ENCODE peak calls at places on chromosomes 16 and 17, in six cellular contexts. Z is lower leg skin, D is Peyer's patch, F is body of pancreas, X is A549, G is sigmoid colon. E is an unnamed sample.

GRCh38 chr16:12187939-12188673 is 211.6 kb downstream of the SNX29 start:
- DNase-seq in Z (no peak), D (no peak), F (no peak), X (no peak), G (no peak), E (no peak)

GRCh38 chr16:1932050-1933028 is 10.7 kb downstream of the MSRB1 start:
- DNase-seq in Z (no peak), D (peak), F (peak), X (peak), G (no peak), E (no peak)

GRCh38 chr16:6663668-6664067 is 669.0 kb upstream of the RBFOX1 start:
- DNase-seq in Z (peak), D (no peak), F (no peak), X (no peak), G (no peak), E (no peak)

GRCh38 chr16:89613101-89613953 is at the start of gene DPEP1:
- DNase-seq in Z (no peak), D (peak), F (peak), X (no peak), G (no peak), E (no peak)

GRCh38 chr17:44792276-44792675 is 33.5 kb downstream of the ADAM11 start:
- DNase-seq in Z (peak), D (no peak), F (no peak), X (no peak), G (no peak), E (no peak)

GRCh38 chr16:46947900-46948547 is 25.4 kb downstream of the DNAJA2 start:
- DNase-seq in Z (peak), D (no peak), F (no peak), X (peak), G (no peak), E (no peak)

GRCh38 chr17:38613981-38614779 is 8.4 kb upstream of the SRCIN1 start:
- DNase-seq in Z (no peak), D (no peak), F (no peak), X (no peak), G (peak), E (no peak)

GRCh38 chr17:58755577-58756245 is at the start of gene PPM1E:
- DNase-seq in Z (no peak), D (peak), F (peak), X (peak), G (no peak), E (peak)

GRCh38 chr16:46762583-46762982 is 14.4 kb upstream of the MYLK3 start:
- DNase-seq in Z (no peak), D (no peak), F (no peak), X (no peak), G (no peak), E (no peak)

GRCh38 chr17:2064147-2064489 is 9.2 kb downstream of the HIC1 start:
- DNase-seq in Z (no peak), D (no peak), F (no peak), X (no peak), G (no peak), E (no peak)

GRCh38 chr16:87828071-87828971 is 41.0 kb downstream of the SLC7A5 start:
- DNase-seq in Z (no peak), D (no peak), F (peak), X (no peak), G (no peak), E (no peak)

GRCh38 chr16:87831421-87832136 is 37.7 kb downstream of the SLC7A5 start:
- DNase-seq in Z (no peak), D (no peak), F (no peak), X (no peak), G (no peak), E (no peak)

GRCh38 chr16:87830673-87831420 is 38.5 kb downstream of the SLC7A5 start:
- DNase-seq in Z (no peak), D (no peak), F (no peak), X (no peak), G (no peak), E (no peak)

GRCh38 chr16:87829123-87829980 is 40.0 kb downstream of the SLC7A5 start:
- DNase-seq in Z (no peak), D (no peak), F (no peak), X (no peak), G (no peak), E (no peak)

GRCh38 chr16:87829988-87830672 is 39.2 kb downstream of the SLC7A5 start:
- DNase-seq in Z (no peak), D (no peak), F (no peak), X (no peak), G (no peak), E (no peak)
- TF ChIP-seq POLR2A in Z (no peak), D (no peak), F (no peak), X (no peak), G (no peak), E (no peak)

GRCh38 chr16:29996773-29997250 is 771 bp downstream of the INO80E start:
- DNase-seq in Z (no peak), D (no peak), F (no peak), X (no peak), G (no peak), E (no peak)

GRCh38 chr16:29994613-29995329 is 646 bp downstream of the HIRIP3 start:
- DNase-seq in Z (no peak), D (peak), F (peak), X (no peak), G (peak), E (no peak)

GRCh38 chr16:29995911-29996772 is at the start of gene INO80E:
- DNase-seq in Z (peak), D (peak), F (peak), X (peak), G (peak), E (peak)

GRCh38 chr16:29993903-29994612 is 1.4 kb downstream of the HIRIP3 start:
- DNase-seq in Z (no peak), D (no peak), F (no peak), X (no peak), G (no peak), E (no peak)

GRCh38 chr16:29995330-29995910 is at the start of gene HIRIP3:
- DNase-seq in Z (peak), D (peak), F (peak), X (peak), G (peak), E (peak)
- TF ChIP-seq POLR2A in Z (no peak), D (no peak), F (peak), X (no peak), G (peak), E (peak)

DNA sequence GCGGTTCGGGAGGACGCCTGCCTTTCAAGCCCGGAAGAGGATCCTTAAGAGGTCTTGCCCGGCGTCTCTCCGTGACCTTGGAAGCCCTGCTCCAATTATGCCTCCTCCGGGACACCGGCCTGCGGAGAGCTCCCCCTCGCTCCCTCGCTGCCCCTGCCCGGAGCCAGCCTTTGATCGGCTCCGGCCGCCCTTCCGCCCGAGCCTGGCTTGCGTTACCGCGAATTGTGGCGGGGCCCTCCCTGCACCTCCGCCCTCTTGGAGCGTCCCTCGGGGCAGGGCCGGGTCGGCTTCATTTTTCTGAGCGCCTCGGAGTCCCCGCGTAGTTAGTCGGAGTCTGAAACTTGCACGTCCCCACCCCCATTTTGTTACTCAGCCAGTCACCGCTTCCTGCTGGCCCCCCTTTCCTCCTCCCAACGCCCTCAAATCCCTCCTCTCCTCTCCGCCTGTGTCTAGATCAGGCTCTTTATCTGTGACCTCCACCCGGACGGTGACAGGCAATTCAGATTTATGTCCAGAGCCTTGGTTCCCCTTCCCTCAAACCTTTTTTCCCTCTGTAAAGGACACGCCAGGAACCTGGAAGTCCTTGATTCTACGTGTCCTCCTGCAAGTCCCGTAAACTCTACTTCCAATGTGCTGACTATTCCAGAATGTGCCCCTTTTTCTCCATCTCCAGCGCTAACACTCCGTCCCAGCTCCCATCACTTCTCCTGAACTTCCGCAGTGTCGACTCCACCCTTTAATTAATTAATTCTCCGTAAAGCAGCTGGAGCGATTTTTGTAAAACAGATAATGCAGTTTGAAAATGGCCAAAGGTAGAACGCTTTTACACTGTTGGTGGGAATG is 569 bp upstream of the RABEP2 start:
- DNase-seq in Z (peak), D (no peak), F (peak), X (peak), G (peak), E (peak)
- TF ChIP-seq POLR2A in Z (no peak), D (peak), F (peak), X (peak), G (peak), E (peak)

GRCh38 chr16:85668676-85669424 is 19.9 kb downstream of the GINS2 start:
- DNase-seq in Z (no peak), D (no peak), F (no peak), X (no peak), G (peak), E (no peak)
- TF ChIP-seq POLR2A in Z (no peak), D (no peak), F (no peak), X (no peak), G (no peak), E (no peak)

GRCh38 chr17:80892019-80892855 is 99.4 kb upstream of the CHMP6 start:
- DNase-seq in Z (no peak), D (no peak), F (no peak), X (peak), G (peak), E (peak)
- TF ChIP-seq POLR2A in Z (no peak), D (no peak), F (no peak), X (no peak), G (no peak), E (peak)

GRCh38 chr16:86597126-86597879 is 19.0 kb downstream of the FOXL1 start:
- DNase-seq in Z (peak), D (no peak), F (no peak), X (no peak), G (no peak), E (no peak)
- TF ChIP-seq POLR2A in Z (no peak), D (no peak), F (no peak), X (no peak), G (no peak), E (no peak)

GRCh38 chr17:4536259-4536741 is 18.9 kb downstream of the MYBBP1A start:
- DNase-seq in Z (no peak), D (no peak), F (peak), X (no peak), G (no peak), E (no peak)
- TF ChIP-seq POLR2A in Z (no peak), D (no peak), F (no peak), X (no peak), G (no peak), E (no peak)

DNA sequence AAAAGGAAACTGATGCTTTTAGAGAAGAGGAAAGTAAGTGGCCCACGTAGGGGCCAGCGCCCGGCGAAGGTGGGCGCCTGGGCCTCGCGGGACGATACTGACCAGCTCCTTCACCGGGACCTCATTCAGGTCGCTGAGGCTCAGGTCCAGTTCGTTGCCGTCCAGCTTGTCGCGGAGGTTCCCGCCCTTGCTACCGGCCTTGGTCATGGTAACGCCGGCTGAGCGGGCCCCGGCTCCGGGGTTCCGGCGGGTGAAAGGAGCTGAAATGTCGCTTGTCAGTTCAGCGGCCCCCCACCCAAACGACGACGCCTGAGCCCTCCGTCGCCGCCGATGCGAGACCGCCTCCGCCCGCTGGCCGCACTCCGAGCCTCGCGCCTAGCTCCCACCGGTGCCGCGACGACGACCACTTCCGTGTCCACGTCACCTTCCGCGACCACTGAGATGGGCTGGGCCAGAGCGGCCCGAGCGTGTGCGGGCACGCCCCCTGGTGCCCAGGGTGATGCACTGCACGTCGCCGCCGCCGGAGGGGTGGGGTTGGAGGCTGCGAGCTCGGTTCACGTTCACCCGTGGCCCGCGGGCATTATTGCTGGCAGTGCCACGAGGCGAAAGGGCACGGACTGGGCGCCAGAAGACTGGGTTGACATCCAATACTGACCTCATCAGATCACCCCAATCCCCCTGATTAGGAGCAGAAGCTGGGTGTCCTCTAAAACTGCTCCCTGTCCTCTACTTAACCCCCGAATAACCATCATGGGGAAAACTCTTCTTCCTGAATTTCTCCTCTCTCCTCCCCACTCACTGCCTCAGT is at the start of gene LRRC59:
- DNase-seq in Z (peak), D (peak), F (peak), X (peak), G (peak), E (peak)
- TF ChIP-seq POLR2A in Z (no peak), D (peak), F (peak), X (peak), G (peak), E (peak)

DNA sequence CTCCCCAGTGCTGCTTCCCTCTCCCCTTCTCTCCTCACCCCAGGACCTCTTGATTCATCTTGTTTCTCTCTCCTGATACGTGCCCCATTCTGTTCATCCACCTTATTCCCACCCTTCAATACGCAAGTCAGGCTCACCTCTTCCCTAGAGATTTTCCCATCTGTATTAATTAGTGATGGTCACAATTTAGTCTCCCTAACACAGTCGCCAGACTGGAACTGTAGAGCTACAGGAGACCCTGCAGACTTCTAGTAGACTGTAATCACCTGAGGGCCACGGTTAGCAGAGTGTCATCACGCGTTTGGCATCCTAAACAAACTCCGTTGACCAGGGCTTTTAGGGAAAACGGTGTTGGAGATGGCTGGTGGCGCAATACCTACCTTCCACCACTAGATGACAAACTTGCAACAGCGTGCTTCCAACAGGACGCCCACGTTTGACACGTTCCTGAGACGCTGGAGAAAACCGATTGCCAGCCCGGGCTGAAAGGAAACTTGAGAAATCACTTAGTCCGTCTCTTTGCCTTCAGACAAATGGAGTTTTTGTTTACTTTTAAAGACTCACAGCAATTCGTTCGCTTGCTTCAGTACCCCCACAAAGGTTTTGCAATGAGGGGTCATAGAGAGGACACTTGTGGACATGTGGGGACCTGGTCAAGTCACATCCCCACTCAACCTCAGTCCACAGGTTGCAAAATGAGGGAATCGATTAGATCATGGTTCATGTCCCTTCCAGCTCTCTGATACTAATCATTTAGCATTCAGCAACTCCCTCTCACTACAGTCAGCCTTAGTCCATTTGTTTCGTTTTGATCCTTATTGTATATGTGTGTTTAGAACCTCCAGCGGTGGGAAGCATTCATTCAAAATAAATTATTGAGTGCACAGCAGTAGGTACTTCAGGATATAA is 20.6 kb downstream of the MYL4 start:
- DNase-seq in Z (peak), D (peak), F (peak), X (peak), G (peak), E (peak)
- TF ChIP-seq POLR2A in Z (no peak), D (no peak), F (no peak), X (no peak), G (no peak), E (no peak)

E was measured in H54.